ENCODE peak calls at places on chromosomes 6 and 20, in ten cellular contexts. I is GM23248; V is upper lobe of left lung; X is right cardiac atrium; C is A549; F is left ventricle myocardium inferior; K is upper lobe of right lung; A is psoas muscle; N is effector memory CD4-positive, alpha-beta T cell; D is CD8-positive, alpha-beta T cell. S is an unnamed sample.
A peak's percentile ranks its signal among the peaks of the same experiment; 100 is the strongest.

GRCh38 chr20:46897471-46897870 is 2.8 kb downstream of the EYA2 start:
- DNase-seq in V (no peak), D (no peak), K (no peak), I (no peak), C (no peak), F (no peak), A (no peak), X (no peak), N (no peak), S (no peak)

GRCh38 chr20:8424010-8424409 is 291.9 kb downstream of the PLCB1 start:
- DNase-seq in F (no peak), D (no peak), V (no peak), N (no peak), I (peak; percentile 21), X (no peak), A (no peak), K (no peak), C (no peak), S (peak; percentile 78)

GRCh38 chr6:121608270-121608669 is 172.8 kb downstream of the GJA1 start:
- DNase-seq in D (no peak), A (no peak), N (no peak), K (no peak), X (no peak), I (peak; percentile 33), C (no peak), F (no peak), V (no peak), S (no peak)

GRCh38 chr6:53378208-53378607 is 29.5 kb upstream of the ELOVL5 start:
- DNase-seq in X (no peak), V (no peak), F (no peak), D (no peak), I (no peak), K (no peak), C (no peak), A (no peak), N (no peak), S (no peak)

GRCh38 chr6:93278241-93278640 is 141.1 kb downstream of the EPHA7 start:
- DNase-seq in D (no peak), F (no peak), A (no peak), N (no peak), X (no peak), C (no peak), I (no peak), V (no peak), K (no peak), S (no peak)

GRCh38 chr6:12546659-12546987 is 169.9 kb upstream of the PHACTR1 start:
- DNase-seq in N (no peak), K (no peak), C (no peak), V (no peak), A (no peak), D (no peak), F (no peak), X (no peak), I (no peak), S (no peak)

GRCh38 chr6:33720998-33721397 is 9.5 kb upstream of the UQCC2 start:
- DNase-seq in V (no peak), D (no peak), C (no peak), X (no peak), A (no peak), F (no peak), N (no peak), I (no peak), K (no peak), S (no peak)

GRCh38 chr20:6295477-6296256 is 172.8 kb upstream of the FERMT1 start:
- DNase-seq in C (no peak), A (no peak), V (no peak), D (no peak), X (no peak), N (no peak), I (no peak), K (no peak), F (no peak), S (no peak)

GRCh38 chr6:29620629-29621028 is 12.4 kb downstream of the GABBR1 start:
- DNase-seq in I (no peak), V (no peak), N (no peak), C (no peak), K (no peak), A (no peak), F (no peak), X (no peak), D (no peak), S (no peak)

GRCh38 chr6:137518584-137518983 is 24.4 kb upstream of the OLIG3 start:
- DNase-seq in A (no peak), D (no peak), K (no peak), V (no peak), I (no peak), X (no peak), N (no peak), C (no peak), F (no peak), S (no peak)

GRCh38 chr6:76776876-76777275 is 686.4 kb downstream of the HTR1B start:
- DNase-seq in V (no peak), D (no peak), K (no peak), I (no peak), X (no peak), F (no peak), A (no peak), C (no peak), N (no peak), S (no peak)

GRCh38 chr6:157990321-157991066 is 8.8 kb downstream of the SYNJ2 start:
- DNase-seq in V (no peak), D (no peak), C (no peak), F (no peak), K (peak; percentile 58), I (no peak), N (no peak), X (no peak), A (no peak), S (no peak)

GRCh38 chr6:157993076-157993475 is 11.4 kb downstream of the SYNJ2 start:
- DNase-seq in C (no peak), N (no peak), F (no peak), X (no peak), A (no peak), K (no peak), V (no peak), I (no peak), D (no peak), S (no peak)

GRCh38 chr6:157989541-157990289 is 8.1 kb downstream of the SYNJ2 start:
- DNase-seq in V (no peak), A (peak; percentile 78), N (no peak), C (no peak), X (peak; percentile 90), I (peak; percentile 70), F (peak; percentile 80), K (peak; percentile 68), D (no peak), S (no peak)

GRCh38 chr6:157988700-157989063 is 7.0 kb downstream of the SYNJ2 start:
- DNase-seq in N (no peak), X (no peak), D (no peak), V (no peak), A (no peak), I (no peak), K (peak; percentile 11), F (no peak), C (no peak), S (no peak)

GRCh38 chr6:157991067-157991432 is 9.4 kb downstream of the SYNJ2 start:
- DNase-seq in V (no peak), X (no peak), C (no peak), K (peak; percentile 23), N (no peak), A (no peak), F (no peak), I (no peak), D (no peak), S (no peak)
- H3K27ac ChIP-seq in V (no peak overlapping the region), X (no peak overlapping the region), C (peak overlapping the region; percentile 82), K (no peak overlapping the region), N (no peak overlapping the region), A (no peak overlapping the region), F (no peak overlapping the region), I (no peak overlapping the region), D (no peak overlapping the region), S (no peak overlapping the region)

DNA sequence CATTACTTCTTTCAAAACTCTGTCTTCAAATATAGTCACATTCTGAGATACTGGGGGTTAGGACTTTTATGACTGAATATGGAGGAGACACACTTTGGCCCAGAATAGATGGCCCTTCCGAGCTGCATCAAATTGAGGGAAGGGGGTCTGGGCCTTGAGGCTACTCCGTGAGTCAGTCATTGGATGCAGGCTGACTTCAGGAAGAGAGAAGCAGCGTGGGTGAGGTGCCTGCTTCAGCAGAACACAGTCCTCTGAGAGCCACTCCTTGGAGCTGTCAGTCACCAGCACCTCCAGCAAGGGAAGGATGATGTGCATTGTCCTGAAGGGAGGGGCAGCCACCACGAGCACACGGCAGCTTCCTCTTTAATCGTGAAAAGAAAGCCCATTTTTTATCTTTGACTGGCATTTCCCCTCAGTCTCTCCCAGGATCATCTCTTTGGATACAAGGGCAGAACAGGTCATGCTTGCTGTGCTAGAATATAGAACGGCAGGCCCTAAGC is 721.6 kb downstream of the KIF16B start:
- DNase-seq in X (no peak), D (no peak), K (no peak), V (no peak), A (no peak), N (no peak), C (no peak), F (no peak), I (no peak), S (no peak)
- H3K9me3 ChIP-seq in X (no peaks in the 10 kb centered on the region), D (no peaks in the 10 kb centered on the region), K (no peaks in the 10 kb centered on the region), V (no peaks in the 10 kb centered on the region), A (no peaks in the 10 kb centered on the region), N (no peaks in the 10 kb centered on the region), C (no peaks in the 10 kb centered on the region), F (no peaks in the 10 kb centered on the region), I (no peaks in the 10 kb centered on the region), S (peaks cover 5% of the 10 kb centered on the region)

DNA sequence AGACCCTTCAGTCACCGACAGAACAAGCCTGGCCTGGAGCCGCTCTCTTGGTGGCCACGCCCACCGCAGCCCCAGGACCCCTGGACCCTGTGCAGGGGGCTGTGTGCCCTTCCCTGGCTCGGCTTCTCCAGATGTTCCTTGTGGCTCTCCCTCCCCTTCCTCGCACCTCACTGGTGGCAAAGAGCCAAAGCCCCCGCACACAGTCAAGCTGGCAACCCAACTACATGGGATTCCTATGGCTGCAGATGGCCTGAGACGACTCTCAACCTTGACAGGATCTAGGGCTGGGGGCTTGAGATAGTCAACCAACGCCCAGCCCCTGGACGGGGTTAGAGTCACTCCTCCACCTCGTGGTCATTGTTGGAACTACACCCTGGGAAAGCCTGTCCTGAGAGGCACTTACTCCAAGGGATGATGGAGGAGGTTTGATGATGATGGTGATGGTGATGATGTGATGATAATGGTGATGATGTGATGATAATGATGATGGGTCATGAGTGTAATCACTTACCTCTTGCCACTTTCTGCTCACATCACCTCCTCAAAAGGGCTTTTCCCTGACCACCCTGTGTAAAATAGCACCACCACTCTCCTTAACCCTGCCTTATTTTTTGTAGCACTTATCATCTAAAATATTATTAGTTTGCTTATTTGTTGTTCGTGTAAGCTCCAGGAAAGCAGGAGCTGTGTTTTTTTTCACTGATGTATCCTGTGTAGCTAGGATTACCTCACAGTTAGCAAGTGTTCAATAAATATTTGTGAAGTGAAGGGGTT is 278.4 kb downstream of the LRFN2 start:
- DNase-seq in X (no peak), D (peak; percentile 25), N (no peak), I (peak; percentile 42), A (peak; percentile 41), V (peak; percentile 49), F (peak; percentile 40), K (no peak), C (peak; percentile 32), S (peak; percentile 60)
- H3K27ac ChIP-seq in X (no peak overlapping the region), D (no peak overlapping the region), N (no peak overlapping the region), I (no peak overlapping the region), A (no peak overlapping the region), V (no peak overlapping the region), F (no peak overlapping the region), K (no peak overlapping the region), C (no peak overlapping the region), S (no peak overlapping the region)

DNA sequence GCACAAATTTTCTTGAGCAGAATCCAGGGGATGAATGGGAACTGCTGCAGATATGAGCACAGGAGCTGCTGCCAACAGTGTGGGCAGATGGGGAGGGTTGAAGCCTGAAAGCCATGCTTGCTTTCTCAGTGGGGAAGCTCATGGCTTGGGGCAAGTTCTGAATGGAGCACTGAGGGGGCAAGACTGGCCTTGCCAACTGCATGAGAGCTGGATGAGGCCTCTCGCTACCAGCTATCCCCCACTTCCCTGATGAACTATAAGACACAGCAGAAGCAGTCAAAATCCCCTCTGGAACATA is 28.3 kb downstream of the TREM1 start:
- DNase-seq in A (no peak), C (no peak), F (no peak), K (no peak), D (no peak), N (no peak), V (no peak), X (no peak), I (no peak), S (no peak)
- H3K9me3 ChIP-seq in A (peaks cover 8% of the 10 kb centered on the region), C (no peaks in the 10 kb centered on the region), F (peaks cover 43% of the 10 kb centered on the region), K (no peaks in the 10 kb centered on the region), D (peaks cover 7% of the 10 kb centered on the region), N (no peaks in the 10 kb centered on the region), V (no peaks in the 10 kb centered on the region), X (no peaks in the 10 kb centered on the region), I (peaks cover 5% of the 10 kb centered on the region), S (no peaks in the 10 kb centered on the region)

S was measured in SJSA1.